ENCODE peak calls at places on chromosome 18, in seven cellular contexts. O is thoracic aorta, H is astrocyte, L is right lobe of liver, Q is body of pancreas, N is keratinocyte, M is hepatocyte. W is an unnamed sample. For H3K9me3, the result is how much of the 10 kb centered on the place peaks cover.

GRCh38 chr18:49189772-49190171 is 239.0 kb upstream of the SMAD7 start:
- DNase-seq in O (no peak), H (peak), L (no peak), Q (no peak), N (no peak), M (no peak), W (no peak)

GRCh38 chr18:63897072-63897471 is 9.6 kb downstream of the SERPINB2 start:
- DNase-seq in O (no peak), H (no peak), L (no peak), Q (no peak), N (peak), M (no peak), W (no peak)

GRCh38 chr18:8719192-8719591 is 13.8 kb downstream of the MTCL1 start:
- DNase-seq in O (no peak), H (peak), L (no peak), Q (no peak), N (no peak), M (no peak), W (no peak)

GRCh38 chr18:46660955-46661749 is 4.1 kb upstream of the LOXHD1 start:
- DNase-seq in O (no peak), H (peak), L (no peak), Q (no peak), N (no peak), M (peak), W (no peak)

GRCh38 chr18:8660316-8660715 is 45.0 kb upstream of the MTCL1 start:
- DNase-seq in O (no peak), H (no peak), L (no peak), Q (no peak), N (no peak), M (no peak), W (no peak)

GRCh38 chr18:57581301-57581934 is 5.1 kb downstream of the FECH start:
- DNase-seq in O (no peak), H (no peak), L (no peak), Q (no peak), N (no peak), M (no peak), W (no peak)

GRCh38 chr18:70422061-70422965 is 133.5 kb downstream of the SOCS6 start:
- DNase-seq in O (peak), H (peak), L (peak), Q (peak), N (peak), M (peak), W (peak)

GRCh38 chr18:49006641-49007136 is 55.9 kb upstream of the SMAD7 start:
- DNase-seq in O (no peak), H (peak), L (no peak), Q (no peak), N (no peak), M (no peak), W (peak)

GRCh38 chr18:49251451-49251850 is 209.0 kb downstream of the DYM start:
- DNase-seq in O (no peak), H (no peak), L (no peak), Q (no peak), N (no peak), M (peak), W (no peak)

GRCh38 chr18:35060092-35060491 is 18.9 kb downstream of the MAPRE2 start:
- DNase-seq in O (no peak), H (no peak), L (peak), Q (peak), N (no peak), M (no peak), W (no peak)

GRCh38 chr18:77366725-77367641 is 117.3 kb downstream of the GALR1 start:
- DNase-seq in O (no peak), H (peak), L (no peak), Q (peak), N (no peak), M (peak), W (no peak)

GRCh38 chr18:48364146-48364545 is 45.0 kb downstream of the ZBTB7C start:
- DNase-seq in O (no peak), H (no peak), L (no peak), Q (no peak), N (no peak), M (no peak), W (no peak)

GRCh38 chr18:5964996-5965395 is 69.7 kb upstream of the TMEM200C start:
- DNase-seq in O (no peak), H (no peak), L (no peak), Q (no peak), N (no peak), M (no peak), W (no peak)

GRCh38 chr18:27712066-27712465 is 464.9 kb downstream of the CDH2 start:
- DNase-seq in O (no peak), H (no peak), L (no peak), Q (no peak), N (no peak), M (peak), W (no peak)

GRCh38 chr18:8930990-8931648 is 171.4 kb upstream of the NDUFV2 start:
- DNase-seq in O (no peak), H (peak), L (no peak), Q (no peak), N (no peak), M (no peak), W (peak)

GRCh38 chr18:28281400-28281799 is 104.5 kb upstream of the CDH2 start:
- DNase-seq in O (no peak), H (peak), L (no peak), Q (no peak), N (no peak), M (no peak), W (no peak)

GRCh38 chr18:44704137-44704791 is 23.6 kb downstream of the SETBP1 start:
- DNase-seq in O (no peak), H (no peak), L (no peak), Q (no peak), N (no peak), M (no peak), W (no peak)

GRCh38 chr18:65788373-65788772 is 37.6 kb downstream of the CDH7 start:
- DNase-seq in O (no peak), H (no peak), L (no peak), Q (no peak), N (no peak), M (peak), W (no peak)

GRCh38 chr18:48889115-48889941 is 61.4 kb downstream of the SMAD7 start:
- DNase-seq in O (no peak), H (no peak), L (no peak), Q (peak), N (no peak), M (peak), W (peak)

DNA sequence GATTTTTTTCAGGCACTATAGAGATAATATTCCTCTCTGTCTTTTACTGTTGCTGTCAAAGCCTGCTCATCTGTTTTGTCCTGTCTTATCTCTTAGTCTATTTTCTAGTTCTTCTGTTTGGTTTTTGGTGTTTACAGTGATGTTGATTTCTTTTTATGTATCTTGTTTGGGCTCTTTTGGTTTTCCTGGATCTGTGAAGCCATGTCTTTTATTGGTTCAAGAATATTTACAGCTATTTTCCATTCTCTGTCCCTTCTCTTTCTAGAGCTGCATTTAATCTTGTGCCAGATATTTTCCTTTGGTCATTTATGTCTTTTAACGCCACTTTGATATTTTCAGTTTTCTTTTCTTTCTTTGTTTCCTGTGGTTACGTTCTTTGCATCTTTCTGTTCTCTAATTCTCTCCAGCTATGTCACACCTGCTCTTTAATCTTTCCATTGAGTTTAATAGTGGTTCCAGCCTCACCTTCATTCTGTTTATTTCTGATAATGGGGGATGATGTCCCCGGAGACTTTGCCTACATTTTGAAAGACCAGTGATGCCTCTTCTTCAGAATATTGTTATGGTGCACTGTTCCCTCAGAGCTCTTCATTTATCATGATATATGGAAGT is 32.0 kb downstream of the SMCHD1 start:
- DNase-seq in O (no peak), H (no peak), L (no peak), Q (no peak), N (no peak), M (no peak), W (no peak)
- TF ChIP-seq CTCF in O (no peak), H (no peak), L (no peak), Q (no peak), N (no peak), M (no peak), W (no peak)

GRCh38 chr18:56217406-56217805 is 421.0 kb downstream of the TXNL1 start:
- DNase-seq in O (no peak), H (no peak), L (no peak), Q (no peak), N (no peak), M (no peak), W (peak)
- H3K9me3 ChIP-seq in O (under half), H (under half), L (under half), Q (under half), N (under half), M (under half), W (under half)

DNA sequence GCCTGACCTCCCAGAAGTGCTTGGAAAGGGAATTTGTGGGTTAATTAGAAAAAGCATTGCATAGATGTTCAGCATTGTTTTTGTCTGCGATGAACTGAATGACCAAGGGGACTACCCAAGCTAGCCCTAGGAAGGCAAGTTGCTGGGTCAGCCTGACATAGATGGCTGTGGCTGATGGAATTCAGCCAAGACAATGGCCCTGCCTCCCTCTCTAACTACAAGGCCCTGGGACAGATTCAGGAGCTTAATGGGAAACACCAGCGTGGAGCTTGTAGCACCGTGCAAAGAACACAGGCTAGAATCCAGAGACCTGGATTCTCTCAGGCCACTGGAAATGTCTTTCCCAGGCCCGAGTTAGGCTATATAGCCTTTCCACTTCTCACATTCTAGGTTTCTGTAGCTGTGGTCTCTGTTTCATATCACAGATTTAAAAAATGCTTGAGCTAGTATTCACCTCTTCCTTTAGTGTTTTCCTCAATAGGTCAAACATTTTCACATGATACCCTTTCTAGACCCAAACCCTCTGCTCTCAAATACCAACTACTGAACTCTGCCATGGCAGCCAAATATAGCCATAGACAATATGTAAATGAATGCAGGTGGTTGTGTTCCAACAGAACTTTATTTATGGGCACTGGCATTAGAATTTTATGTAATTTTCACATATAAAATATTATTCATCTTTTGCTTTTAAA is 294.3 kb upstream of the MEX3C start:
- DNase-seq in O (no peak), H (no peak), L (no peak), Q (no peak), N (no peak), M (no peak), W (no peak)
- TF ChIP-seq CTCF in O (no peak), H (no peak), L (no peak), Q (no peak), N (no peak), M (no peak), W (no peak)

GRCh38 chr18:3332376-3332775 is 70.4 kb downstream of the MYL12B start:
- DNase-seq in O (no peak), H (peak), L (no peak), Q (no peak), N (no peak), M (no peak), W (no peak)

GRCh38 chr18:3330622-3331021 is 68.7 kb downstream of the MYL12B start:
- DNase-seq in O (no peak), H (no peak), L (no peak), Q (no peak), N (no peak), M (peak), W (no peak)

GRCh38 chr18:3329871-3330270 is 67.9 kb downstream of the MYL12B start:
- DNase-seq in O (no peak), H (no peak), L (no peak), Q (no peak), N (no peak), M (no peak), W (no peak)

GRCh38 chr18:3333056-3333720 is 71.3 kb downstream of the MYL12B start:
- DNase-seq in O (no peak), H (no peak), L (no peak), Q (no peak), N (no peak), M (no peak), W (no peak)

GRCh38 chr18:3333721-3334386 is 71.9 kb downstream of the MYL12B start:
- DNase-seq in O (no peak), H (no peak), L (no peak), Q (no peak), N (no peak), M (no peak), W (no peak)
- H3K9me3 ChIP-seq in O (under half), H (under half), L (under half), Q (under half), N (under half), M (under half), W (under half)

DNA sequence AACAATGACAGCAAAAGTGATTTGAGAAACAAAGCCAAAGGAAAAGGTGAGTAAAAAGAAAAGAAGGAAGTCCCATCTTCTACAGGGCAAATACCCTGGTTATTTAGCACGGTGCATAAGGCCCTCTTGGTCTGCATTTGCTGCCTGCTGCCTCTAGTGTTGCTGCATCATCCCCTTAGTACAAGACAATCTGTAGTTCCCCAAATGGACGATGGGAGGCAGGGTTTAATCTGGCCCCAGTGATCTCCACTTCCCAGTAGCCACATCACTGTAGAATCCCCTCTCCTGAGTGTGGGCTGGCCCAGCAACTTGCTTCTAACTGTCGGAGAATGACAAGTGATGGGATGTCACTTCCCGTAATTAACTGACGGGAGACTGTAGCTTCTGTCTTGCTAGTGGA is 85.1 kb downstream of the CTAGE1 start:
- DNase-seq in O (no peak), H (no peak), L (no peak), Q (no peak), N (no peak), M (no peak), W (no peak)
- TF ChIP-seq CTCF in O (no peak), H (no peak), L (peak), Q (no peak), N (no peak), M (no peak), W (peak)